ENCODE peak calls at places on chromosome 2, in six cellular contexts. One of them, this sample, is unnamed.

GRCh38 chr2:240182476-240182875 is 42.0 kb upstream of the OTOS start:
- DNase-seq in H1: no peak
- DNase-seq in sigmoid colon: no peak
- DNase-seq in breast epithelium: peak
- DNase-seq in stomach: no peak
- DNase-seq in spleen: peak
- DNase-seq in this sample: no peak

GRCh38 chr2:16259010-16259409 is 318.7 kb downstream of the MYCN start:
- DNase-seq in stomach: no peak
- DNase-seq in breast epithelium: no peak
- DNase-seq in spleen: no peak
- DNase-seq in sigmoid colon: no peak
- DNase-seq in H1: no peak
- DNase-seq in this sample: no peak

GRCh38 chr2:88128654-88129312 is 921 bp upstream of the FABP1 start:
- DNase-seq in breast epithelium: no peak
- DNase-seq in spleen: no peak
- DNase-seq in H1: no peak
- DNase-seq in stomach: no peak
- DNase-seq in sigmoid colon: no peak
- DNase-seq in this sample: no peak

GRCh38 chr2:134718095-134718955 is 475 bp downstream of the TMEM163 start:
- DNase-seq in sigmoid colon: no peak
- DNase-seq in H1: no peak
- DNase-seq in stomach: peak
- DNase-seq in breast epithelium: no peak
- DNase-seq in spleen: peak
- DNase-seq in this sample: no peak

GRCh38 chr2:18647731-18648130 is 58.4 kb upstream of the NT5C1B start:
- DNase-seq in H1: no peak
- DNase-seq in breast epithelium: no peak
- DNase-seq in spleen: no peak
- DNase-seq in sigmoid colon: no peak
- DNase-seq in stomach: no peak
- DNase-seq in this sample: no peak

GRCh38 chr2:167275066-167275465 is 386.8 kb downstream of the XIRP2 start:
- DNase-seq in sigmoid colon: no peak
- DNase-seq in spleen: no peak
- DNase-seq in breast epithelium: no peak
- DNase-seq in H1: peak
- DNase-seq in stomach: no peak
- DNase-seq in this sample: no peak

GRCh38 chr2:218019411-218020060 is 16.7 kb upstream of the TNS1 start:
- DNase-seq in breast epithelium: no peak
- DNase-seq in H1: no peak
- DNase-seq in stomach: no peak
- DNase-seq in sigmoid colon: no peak
- DNase-seq in spleen: peak
- DNase-seq in this sample: no peak

GRCh38 chr2:207253946-207254345 is 88.2 kb upstream of the KLF7 start:
- DNase-seq in spleen: no peak
- DNase-seq in breast epithelium: no peak
- DNase-seq in stomach: no peak
- DNase-seq in sigmoid colon: no peak
- DNase-seq in H1: no peak
- DNase-seq in this sample: no peak

GRCh38 chr2:108396845-108397244 is 19.1 kb downstream of the SULT1C4 start:
- DNase-seq in breast epithelium: no peak
- DNase-seq in stomach: no peak
- DNase-seq in H1: no peak
- DNase-seq in spleen: no peak
- DNase-seq in sigmoid colon: no peak
- DNase-seq in this sample: no peak

GRCh38 chr2:85470850-85471800 is 52.6 kb downstream of the SH2D6 start:
- DNase-seq in stomach: peak
- DNase-seq in breast epithelium: no peak
- DNase-seq in sigmoid colon: peak
- DNase-seq in spleen: peak
- DNase-seq in H1: no peak
- DNase-seq in this sample: no peak

GRCh38 chr2:210965472-210965871 is 409.1 kb downstream of the CPS1 start:
- DNase-seq in sigmoid colon: no peak
- DNase-seq in H1: no peak
- DNase-seq in stomach: no peak
- DNase-seq in breast epithelium: no peak
- DNase-seq in spleen: no peak
- DNase-seq in this sample: no peak

GRCh38 chr2:179044500-179044899 is 5.4 kb downstream of the CCDC141 start:
- DNase-seq in sigmoid colon: no peak
- DNase-seq in H1: no peak
- DNase-seq in breast epithelium: no peak
- DNase-seq in stomach: no peak
- DNase-seq in spleen: no peak
- DNase-seq in this sample: no peak

GRCh38 chr2:207167129-207167923 is 1.6 kb upstream of the KLF7 start:
- DNase-seq in stomach: no peak
- DNase-seq in breast epithelium: no peak
- DNase-seq in spleen: no peak
- DNase-seq in sigmoid colon: no peak
- DNase-seq in H1: no peak
- DNase-seq in this sample: no peak

GRCh38 chr2:179263460-179264237 is 983 bp downstream of the SESTD1 start:
- DNase-seq in stomach: peak
- DNase-seq in sigmoid colon: peak
- DNase-seq in H1: no peak
- DNase-seq in breast epithelium: peak
- DNase-seq in spleen: peak
- DNase-seq in this sample: no peak

GRCh38 chr2:200585730-200586643 is at the start of gene AOX1:
- DNase-seq in H1: peak
- DNase-seq in spleen: peak
- DNase-seq in stomach: peak
- DNase-seq in breast epithelium: no peak
- DNase-seq in sigmoid colon: peak
- DNase-seq in this sample: peak

GRCh38 chr2:160486341-160486740 is 7.3 kb downstream of the RBMS1 start:
- DNase-seq in breast epithelium: no peak
- DNase-seq in H1: no peak
- DNase-seq in spleen: no peak
- DNase-seq in sigmoid colon: peak
- DNase-seq in stomach: no peak
- DNase-seq in this sample: no peak

GRCh38 chr2:241546771-241547498 is 11.6 kb upstream of the BOK start:
- DNase-seq in H1: no peak
- DNase-seq in breast epithelium: no peak
- DNase-seq in spleen: peak
- DNase-seq in sigmoid colon: no peak
- DNase-seq in stomach: no peak
- DNase-seq in this sample: no peak

GRCh38 chr2:25341031-25341727 is 546 bp downstream of the DNMT3A start:
- DNase-seq in breast epithelium: no peak
- DNase-seq in sigmoid colon: no peak
- DNase-seq in spleen: no peak
- DNase-seq in stomach: peak
- DNase-seq in H1: no peak
- DNase-seq in this sample: no peak

GRCh38 chr2:60699617-60700016 is 56.5 kb upstream of the PAPOLG start:
- DNase-seq in H1: no peak
- DNase-seq in spleen: no peak
- DNase-seq in sigmoid colon: no peak
- DNase-seq in breast epithelium: no peak
- DNase-seq in stomach: no peak
- DNase-seq in this sample: no peak

GRCh38 chr2:64838817-64839216 is 150.4 kb upstream of the SLC1A4 start:
- DNase-seq in sigmoid colon: no peak
- DNase-seq in spleen: no peak
- DNase-seq in H1: no peak
- DNase-seq in breast epithelium: no peak
- DNase-seq in stomach: no peak
- DNase-seq in this sample: no peak

GRCh38 chr2:64202206-64202864 is 58.1 kb upstream of the PELI1 start:
- DNase-seq in breast epithelium: no peak
- DNase-seq in H1: no peak
- DNase-seq in sigmoid colon: no peak
- DNase-seq in spleen: no peak
- DNase-seq in stomach: no peak
- DNase-seq in this sample: peak

GRCh38 chr2:238433300-238433915 is 6.7 kb downstream of the ASB1 start:
- DNase-seq in spleen: no peak
- DNase-seq in sigmoid colon: no peak
- DNase-seq in H1: no peak
- DNase-seq in stomach: no peak
- DNase-seq in breast epithelium: no peak
- DNase-seq in this sample: no peak

DNA sequence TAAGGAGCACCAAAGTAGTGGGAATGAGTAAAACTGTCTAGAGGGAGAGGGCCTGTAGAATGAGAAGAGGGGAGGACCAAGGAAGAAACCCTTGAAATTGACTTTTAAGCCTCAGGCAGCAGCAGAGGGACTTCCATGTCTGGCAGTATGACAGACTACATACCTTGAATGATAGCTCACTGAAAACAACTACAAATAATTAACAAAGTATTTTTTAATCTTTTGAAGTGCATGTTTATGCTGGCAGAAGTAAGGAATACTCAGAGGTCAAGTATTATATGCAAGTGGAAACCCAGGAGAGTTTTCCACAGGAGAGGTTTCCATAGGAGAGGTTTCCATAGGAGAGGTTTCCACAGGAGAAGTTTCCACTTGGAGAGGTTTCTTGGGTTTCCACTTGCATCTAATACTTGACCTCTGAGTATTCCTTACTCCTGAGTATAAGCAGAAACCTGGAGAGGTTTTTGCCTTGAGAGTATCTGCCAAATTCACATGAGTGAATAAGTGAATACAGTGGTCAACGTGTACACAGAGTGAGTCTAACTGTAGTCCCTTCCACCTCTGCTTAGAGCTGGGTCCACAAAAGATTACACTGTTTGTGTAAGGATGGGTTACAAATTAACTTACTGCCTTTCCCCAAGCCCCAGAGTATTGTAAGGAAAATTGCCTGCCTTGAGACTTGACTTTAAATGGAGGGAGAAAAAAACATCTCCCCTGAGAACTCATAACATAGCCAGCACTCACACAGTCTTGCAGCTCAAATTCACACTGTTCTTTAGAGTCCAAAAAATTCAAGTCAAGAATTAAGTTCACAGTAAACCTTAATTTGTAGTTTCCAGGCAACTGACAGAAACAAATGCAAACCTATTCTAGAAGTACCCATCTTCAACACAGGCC is 34.1 kb upstream of the TMEM17 start:
- DNase-seq in spleen: no peak
- DNase-seq in sigmoid colon: no peak
- DNase-seq in stomach: no peak
- DNase-seq in H1: no peak
- DNase-seq in breast epithelium: no peak
- DNase-seq in this sample: no peak
- TF ChIP-seq POLR2AphosphoS5 in spleen: no peak
- TF ChIP-seq POLR2AphosphoS5 in sigmoid colon: no peak
- TF ChIP-seq POLR2AphosphoS5 in stomach: no peak
- TF ChIP-seq POLR2AphosphoS5 in H1: no peak
- TF ChIP-seq POLR2AphosphoS5 in breast epithelium: no peak
- TF ChIP-seq POLR2AphosphoS5 in this sample: no peak

GRCh38 chr2:62209427-62209991 is 13.6 kb downstream of the B3GNT2 start:
- DNase-seq in spleen: no peak
- DNase-seq in H1: no peak
- DNase-seq in stomach: no peak
- DNase-seq in sigmoid colon: no peak
- DNase-seq in breast epithelium: no peak
- DNase-seq in this sample: no peak
- TF ChIP-seq POLR2A in spleen: no peak
- TF ChIP-seq POLR2A in H1: no peak
- TF ChIP-seq POLR2A in stomach: no peak
- TF ChIP-seq POLR2A in sigmoid colon: no peak
- TF ChIP-seq POLR2A in breast epithelium: no peak
- TF ChIP-seq POLR2A in this sample: no peak

DNA sequence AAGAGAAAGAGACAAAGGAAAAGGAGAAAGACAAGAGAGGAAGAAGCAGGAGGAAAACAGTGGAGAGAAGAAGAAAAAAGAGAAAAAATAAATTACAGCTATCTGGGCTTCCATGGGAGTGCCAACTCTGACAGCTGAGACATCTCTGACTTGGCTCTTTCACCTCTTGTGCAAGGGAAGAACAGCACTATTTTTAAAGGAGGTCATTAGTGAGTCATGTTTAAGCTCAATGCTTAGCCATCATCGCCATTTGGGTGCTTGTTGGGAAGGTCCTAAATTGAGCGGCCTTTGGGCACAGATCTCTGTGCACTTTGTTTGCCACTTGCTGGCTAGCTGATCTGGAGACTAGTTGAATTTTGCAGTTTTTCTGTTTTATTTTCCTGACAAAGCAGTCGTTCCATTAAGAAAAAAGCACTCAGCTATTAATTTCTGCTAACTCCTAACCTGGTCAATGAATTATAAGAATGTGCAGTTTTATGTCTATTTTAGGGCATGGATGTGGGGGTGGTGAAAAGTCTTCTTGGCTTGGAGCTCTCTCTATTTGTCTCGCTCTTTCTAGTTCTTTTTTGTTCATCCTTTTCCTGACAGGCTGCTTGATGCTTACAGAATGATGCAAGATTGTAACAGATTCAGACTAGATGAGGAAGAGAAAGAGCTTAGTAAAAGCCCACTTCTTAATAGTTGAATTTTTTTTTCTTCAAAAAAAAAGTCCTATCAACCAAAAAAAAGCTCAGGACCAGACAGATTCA is 231.5 kb downstream of the SLC8A1 start:
- DNase-seq in sigmoid colon: peak
- DNase-seq in breast epithelium: no peak
- DNase-seq in spleen: no peak
- DNase-seq in H1: no peak
- DNase-seq in stomach: no peak
- DNase-seq in this sample: no peak
- TF ChIP-seq POLR2AphosphoS5 in sigmoid colon: peak
- TF ChIP-seq POLR2AphosphoS5 in breast epithelium: no peak
- TF ChIP-seq POLR2AphosphoS5 in spleen: no peak
- TF ChIP-seq POLR2AphosphoS5 in H1: no peak
- TF ChIP-seq POLR2AphosphoS5 in stomach: peak
- TF ChIP-seq POLR2AphosphoS5 in this sample: no peak

DNA sequence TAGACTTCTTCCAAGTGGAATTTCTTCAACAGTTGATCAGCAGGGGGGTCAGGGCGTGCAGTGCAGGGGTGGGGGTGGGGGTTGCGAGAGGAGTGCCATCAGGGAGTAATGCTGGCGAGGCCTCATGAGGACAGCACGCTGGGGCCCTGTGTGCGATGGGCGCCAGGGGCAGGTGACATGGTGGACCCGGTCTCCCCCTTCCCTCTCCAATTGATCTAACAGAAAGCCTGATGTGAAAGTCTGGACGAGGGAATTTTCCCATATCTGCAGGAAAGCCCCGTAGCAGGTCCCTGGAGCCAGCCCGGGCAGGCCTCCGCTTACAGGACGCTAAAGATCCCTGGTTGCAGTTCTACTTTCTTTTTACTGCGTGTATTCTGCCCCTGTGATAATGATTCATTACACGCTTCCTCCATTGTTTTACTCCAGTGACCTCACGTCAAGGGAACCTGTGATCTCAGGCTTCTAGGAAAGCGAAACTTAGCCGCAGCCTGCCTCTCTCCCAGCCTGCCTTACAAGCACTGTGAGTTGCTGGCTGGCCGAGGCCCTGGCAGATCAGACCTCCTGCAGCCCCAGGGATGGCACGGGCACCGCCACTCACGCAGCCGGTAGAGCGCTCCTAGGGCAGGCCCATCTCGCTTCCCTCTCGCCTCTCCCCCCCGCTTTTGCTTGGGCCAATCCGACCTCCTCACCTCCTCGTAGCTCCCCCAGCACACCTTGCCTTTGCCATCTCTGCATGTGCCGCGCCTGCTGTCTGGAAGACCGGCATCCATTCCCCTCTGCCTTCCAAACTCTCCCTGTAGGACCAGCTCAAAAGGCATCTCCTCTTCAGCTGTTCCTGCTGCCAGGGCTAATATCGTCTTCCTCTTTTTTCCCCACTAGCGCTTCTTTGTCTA is 19.2 kb downstream of the NEURL3 start:
- DNase-seq in spleen: peak
- DNase-seq in sigmoid colon: peak
- DNase-seq in H1: no peak
- DNase-seq in stomach: peak
- DNase-seq in breast epithelium: peak
- DNase-seq in this sample: peak
- TF ChIP-seq POLR2A in spleen: peak
- TF ChIP-seq POLR2A in sigmoid colon: no peak
- TF ChIP-seq POLR2A in H1: no peak
- TF ChIP-seq POLR2A in stomach: no peak
- TF ChIP-seq POLR2A in breast epithelium: no peak
- TF ChIP-seq POLR2A in this sample: peak

This sample was measured in prostate gland.